ENCODE peak calls at places on chromosomes 11 and 22, in four cellular contexts. C is mesenchymal stem cell, J is tibial nerve, I is heart left ventricle. E is an unnamed sample.

GRCh38 chr11:64241430-64242153 is 697 bp downstream of the FKBP2 start:
- DNase-seq in C (peak), J (peak), I (peak), E (peak)

GRCh38 chr11:4887591-4887990 is 5.9 kb downstream of the OR51T1 start:
- DNase-seq in C (no peak), J (no peak), I (no peak), E (no peak)

GRCh38 chr11:13354335-13354734 is 76.7 kb downstream of the BMAL1 start:
- DNase-seq in C (no peak), J (no peak), I (no peak), E (no peak)

GRCh38 chr11:60561254-60561653 is 46.1 kb downstream of the MS4A13 start:
- DNase-seq in C (no peak), J (no peak), I (no peak), E (no peak)

GRCh38 chr22:46614070-46614931 is 5.9 kb upstream of the GRAMD4 start:
- DNase-seq in C (no peak), J (no peak), I (no peak), E (no peak)

GRCh38 chr11:63610604-63611394 is 3.4 kb downstream of the PLAAT3 start:
- DNase-seq in C (no peak), J (no peak), I (peak), E (peak)

GRCh38 chr11:6482431-6482830 is 1.1 kb downstream of the TIMM10B start:
- DNase-seq in C (peak), J (no peak), I (no peak), E (no peak)

GRCh38 chr11:83285771-83286528 is at the start of gene CCDC90B:
- DNase-seq in C (peak), J (peak), I (peak), E (peak)

GRCh38 chr11:17600316-17601205 is 53.5 kb downstream of the OTOG start:
- DNase-seq in C (no peak), J (no peak), I (no peak), E (no peak)

GRCh38 chr11:112216591-112217105 is 9.6 kb upstream of the PTS start:
- DNase-seq in C (peak), J (no peak), I (no peak), E (no peak)

GRCh38 chr11:18192988-18193387 is 20.4 kb downstream of the MRGPRX4 start:
- DNase-seq in C (no peak), J (no peak), I (no peak), E (no peak)

GRCh38 chr11:111206472-111206871 is 39.1 kb upstream of the POU2AF2 start:
- DNase-seq in C (no peak), J (no peak), I (no peak), E (no peak)

GRCh38 chr11:117663826-117664225 is 133.2 kb downstream of the DSCAML1 start:
- DNase-seq in C (no peak), J (no peak), I (no peak), E (no peak)

GRCh38 chr11:4019891-4020290 is 74.7 kb upstream of the RRM1 start:
- DNase-seq in C (peak), J (no peak), I (no peak), E (no peak)

GRCh38 chr11:78420796-78421209 is 3.2 kb upstream of the GAB2 start:
- DNase-seq in C (peak), J (peak), I (peak), E (peak)

GRCh38 chr11:70467196-70468085 is 69.1 kb downstream of the CTTN start:
- DNase-seq in C (peak), J (peak), I (peak), E (no peak)

GRCh38 chr11:65187146-65187675 is 5.5 kb downstream of the CAPN1 start:
- DNase-seq in C (no peak), J (no peak), I (no peak), E (peak)

GRCh38 chr11:75384438-75385080 is 14.8 kb upstream of the RPS3 start:
- DNase-seq in C (peak), J (peak), I (peak), E (no peak)

GRCh38 chr11:103420593-103420992 is 311.4 kb downstream of the DYNC2H1 start:
- DNase-seq in C (peak), J (no peak), I (no peak), E (no peak)

GRCh38 chr11:84969103-84969502 is 658.0 kb downstream of the DLG2 start:
- DNase-seq in C (peak), J (no peak), I (peak), E (no peak)

GRCh38 chr22:47592791-47593190 is 830.3 kb downstream of the TBC1D22A start:
- DNase-seq in C (no peak), J (no peak), I (no peak), E (peak)

GRCh38 chr11:105181100-105181499 is 41.5 kb upstream of the CARD18 start:
- DNase-seq in C (peak), J (peak), I (peak), E (no peak)

GRCh38 chr11:102868359-102868758 is 6.4 kb downstream of the MMP12 start:
- DNase-seq in C (peak), J (no peak), I (no peak), E (no peak)

GRCh38 chr22:46057206-46057605 is 80.2 kb upstream of the WNT7B start:
- DNase-seq in C (no peak), J (no peak), I (no peak), E (peak)

GRCh38 chr11:120153221-120153620 is 15.3 kb upstream of the TRIM29 start:
- DNase-seq in C (no peak), J (no peak), I (no peak), E (no peak)

GRCh38 chr11:43578346-43579170 is 102.0 kb upstream of the HSD17B12 start:
- DNase-seq in C (peak), J (no peak), I (no peak), E (no peak)

GRCh38 chr11:80432051-80432450 is 991.2 kb upstream of the TENM4 start:
- DNase-seq in C (no peak), J (no peak), I (no peak), E (no peak)

GRCh38 chr22:44550666-44551491 is 52.8 kb upstream of the RTL6 start:
- DNase-seq in C (peak), J (no peak), I (no peak), E (peak)

GRCh38 chr22:50506611-50507420 is 686 bp downstream of the LMF2 start:
- DNase-seq in C (peak), J (no peak), I (peak), E (peak)

GRCh38 chr11:18745251-18745650 is 19.3 kb upstream of the IGSF22 start:
- DNase-seq in C (no peak), J (no peak), I (no peak), E (no peak)

GRCh38 chr11:94926271-94926625 is 47.1 kb downstream of the CWC15 start:
- DNase-seq in C (peak), J (no peak), I (no peak), E (no peak)
- H3K27ac ChIP-seq in C (peak), J (peak), I (peak), E (peak)

DNA sequence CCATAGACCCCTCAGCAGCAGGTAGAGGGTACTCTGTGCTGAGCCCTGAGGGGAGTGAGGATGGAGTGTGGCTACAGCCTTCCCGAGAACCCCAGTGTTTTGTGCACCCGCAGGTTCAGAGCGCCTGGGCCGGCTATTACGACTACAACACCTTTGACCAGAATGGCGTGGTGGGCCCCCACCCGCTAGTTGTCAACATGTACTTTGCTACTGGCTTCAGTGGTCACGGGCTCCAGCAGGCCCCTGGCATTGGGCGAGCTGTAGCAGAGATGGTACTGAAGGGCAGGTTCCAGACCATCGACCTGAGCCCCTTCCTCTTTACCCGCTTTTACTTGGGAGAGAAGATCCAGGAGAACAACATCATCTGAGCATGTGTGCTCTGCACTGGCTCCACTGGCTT is 5.6 kb upstream of the TIRAP start:
- DNase-seq in C (no peak), J (no peak), I (no peak), E (peak)
- H3K27ac ChIP-seq in C (no peak), J (no peak), I (no peak), E (no peak)

GRCh38 chr22:31733580-31734079 is 16.3 kb downstream of the PRR14L start:
- DNase-seq in C (no peak), J (no peak), I (no peak), E (no peak)

GRCh38 chr22:31736458-31736857 is 13.5 kb downstream of the PRR14L start:
- DNase-seq in C (no peak), J (no peak), I (no peak), E (no peak)

GRCh38 chr22:31732089-31732829 is 17.7 kb downstream of the PRR14L start:
- DNase-seq in C (no peak), J (no peak), I (no peak), E (no peak)

GRCh38 chr22:31737932-31738331 is 12.0 kb downstream of the PRR14L start:
- DNase-seq in C (no peak), J (no peak), I (no peak), E (no peak)

DNA sequence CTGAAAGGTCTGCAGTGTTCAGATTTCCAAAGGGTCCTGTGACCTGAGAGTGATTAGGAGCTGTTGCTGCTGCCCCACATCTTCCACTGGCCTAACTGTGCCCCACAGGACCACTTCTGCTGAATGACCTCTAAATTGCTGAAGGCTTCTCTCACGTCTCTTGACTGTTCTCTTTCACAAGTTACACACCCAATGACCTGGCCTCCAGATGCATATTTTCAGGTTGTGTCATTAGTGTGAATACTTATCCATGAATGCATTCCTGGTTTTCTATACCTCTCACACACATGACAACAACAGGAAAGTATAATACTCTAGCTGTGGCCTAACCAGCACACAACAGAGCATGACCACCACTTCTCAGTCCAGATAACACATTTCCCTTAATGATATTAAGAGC is 15.4 kb downstream of the PRR14L start:
- DNase-seq in C (peak), J (no peak), I (no peak), E (no peak)
- H3K27ac ChIP-seq in C (peak), J (no peak), I (no peak), E (no peak)

GRCh38 chr11:108498046-108498815 is at the start of gene POGLUT3:
- DNase-seq in C (peak), J (peak), I (peak), E (peak)
- H3K27ac ChIP-seq in C (peak), J (peak), I (peak), E (peak)

DNA sequence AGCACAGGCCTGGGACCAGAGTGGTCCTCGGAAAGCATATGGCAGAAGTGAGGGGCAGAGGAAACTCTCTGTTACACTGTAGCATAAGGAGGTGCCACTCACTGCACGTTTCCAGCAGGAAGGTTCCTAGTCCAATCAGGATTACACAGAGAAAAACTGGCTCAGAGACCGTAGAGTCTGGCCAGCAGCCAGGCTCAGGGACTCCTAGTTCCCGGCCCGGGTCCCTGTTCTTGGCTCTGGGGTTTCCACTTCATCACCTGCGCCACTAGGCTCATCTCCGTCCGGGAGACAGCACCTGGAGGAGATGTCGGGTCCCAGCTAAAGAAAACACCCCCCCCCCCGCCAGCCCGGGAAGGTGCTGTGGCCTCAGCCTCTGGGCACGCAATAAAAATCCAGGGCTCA is 1.1 kb downstream of the TTLL12 start:
- DNase-seq in C (peak), J (peak), I (peak), E (no peak)
- H3K27ac ChIP-seq in C (no peak), J (no peak), I (no peak), E (no peak)

DNA sequence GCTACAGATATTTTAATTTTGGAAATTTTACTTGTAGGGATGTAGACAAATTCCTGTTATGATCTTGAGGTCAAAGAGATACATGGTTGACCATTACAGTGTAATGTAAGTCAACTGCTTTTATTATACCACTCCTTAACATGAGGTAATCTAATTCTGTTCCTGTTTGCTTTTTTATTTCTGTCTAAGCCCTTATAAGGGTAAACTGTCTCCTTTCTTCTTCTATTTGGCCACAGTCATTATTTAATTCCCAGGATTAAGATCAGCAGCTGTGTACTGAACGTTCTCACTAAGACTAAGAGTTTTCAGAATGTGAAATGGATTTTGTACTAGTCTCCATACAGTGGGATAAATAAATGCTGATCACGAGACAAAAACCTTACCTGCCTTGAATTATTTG is 32.8 kb downstream of the C2CD3 start:
- DNase-seq in C (no peak), J (no peak), I (no peak), E (no peak)
- H3K27ac ChIP-seq in C (peak), J (no peak), I (peak), E (no peak)

DNA sequence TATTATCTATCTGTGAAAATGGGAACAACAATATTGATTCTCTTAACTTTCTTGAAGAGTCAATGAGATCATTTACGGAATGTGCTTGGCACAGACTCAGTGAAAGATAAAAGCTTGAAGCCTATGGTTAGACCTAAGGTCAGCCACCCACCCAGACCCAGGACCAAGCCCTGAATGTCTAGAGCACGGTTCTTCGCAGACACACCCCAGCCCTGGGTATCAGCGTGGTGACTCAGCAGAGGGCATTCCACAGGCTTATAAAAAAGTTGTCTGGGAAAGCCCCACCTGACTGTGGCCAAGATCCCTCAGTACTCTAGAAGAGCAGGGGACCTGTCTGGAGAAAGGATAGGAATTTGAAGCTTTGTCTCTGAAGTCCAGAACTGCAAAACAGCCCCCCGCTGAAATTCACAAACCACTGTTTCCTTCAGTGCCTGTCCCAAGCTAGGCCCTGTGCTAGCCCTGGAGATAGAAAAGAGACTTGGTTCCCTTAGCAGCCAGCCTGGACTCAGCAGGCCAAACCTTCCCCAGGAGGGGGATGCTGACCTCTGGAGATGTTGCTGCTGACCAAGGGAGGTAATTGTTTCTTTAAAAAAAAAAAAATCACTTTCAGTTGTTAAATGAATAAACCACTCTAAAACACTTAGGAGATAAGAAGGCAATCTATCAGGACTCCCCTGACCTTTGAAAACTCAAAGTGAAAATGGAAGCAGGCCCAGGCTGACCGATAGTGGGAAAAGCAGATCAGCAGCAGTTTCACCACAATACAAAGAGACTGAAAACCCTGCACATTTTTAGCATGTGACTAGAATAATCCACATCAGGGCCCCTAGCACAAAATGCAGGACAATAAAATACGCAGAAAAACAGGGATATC is 114.0 kb downstream of the ABTB2 start:
- DNase-seq in C (peak), J (no peak), I (no peak), E (no peak)
- H3K27ac ChIP-seq in C (peak), J (peak), I (peak), E (no peak)

DNA sequence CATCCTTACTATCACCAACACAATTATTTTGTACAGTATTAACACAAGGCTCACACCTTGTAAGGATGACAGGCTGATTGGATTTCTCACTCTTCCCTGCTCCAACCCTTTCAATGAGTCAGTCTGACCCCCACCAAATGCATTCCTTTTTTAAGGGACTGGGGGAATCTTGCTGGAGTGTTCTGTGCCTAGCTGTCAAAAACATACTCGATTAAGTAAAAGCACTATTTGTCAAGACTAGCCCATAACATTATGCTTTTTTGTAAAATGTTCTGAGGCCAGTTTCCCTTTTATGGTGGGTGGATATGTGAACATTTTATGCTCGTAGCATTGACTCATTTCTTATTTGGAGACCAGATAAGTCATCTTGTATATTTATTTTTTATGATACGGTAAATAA is 87.2 kb downstream of the PDHX start:
- DNase-seq in C (no peak), J (no peak), I (no peak), E (no peak)
- H3K27ac ChIP-seq in C (no peak), J (no peak), I (no peak), E (no peak)

GRCh38 chr22:28949788-28950187 is 66.4 kb downstream of the ZNRF3 start:
- DNase-seq in C (no peak), J (no peak), I (no peak), E (no peak)
- H3K27ac ChIP-seq in C (no peak), J (no peak), I (no peak), E (no peak)